ENCODE peak calls at places on chromosomes 3 and 15, in nine cellular contexts. W, V, N, J, I, M, E, T and X are unnamed samples.

GRCh38 chr3:131957511-131957910 is 77.3 kb downstream of the CPNE4 start:
- DNase-seq in W (no peak), V (no peak), N (no peak), J (no peak), I (no peak), M (no peak), E (no peak), T (no peak), X (no peak)

GRCh38 chr3:10981961-10982360 is 10.6 kb upstream of the SLC6A1 start:
- DNase-seq in W (no peak), V (no peak), N (no peak), J (no peak), I (no peak), M (no peak), E (no peak), T (no peak), X (no peak)

GRCh38 chr3:126454799-126455198 is 20.9 kb downstream of the ZXDC start:
- DNase-seq in W (no peak), V (no peak), N (no peak), J (no peak), I (no peak), M (no peak), E (no peak), T (no peak), X (no peak)

GRCh38 chr15:98746756-98747155 is 98.4 kb downstream of the IGF1R start:
- DNase-seq in W (no peak), V (no peak), N (no peak), J (no peak), I (no peak), M (no peak), E (no peak), T (no peak), X (no peak)

GRCh38 chr15:76730262-76730661 is 174.9 kb downstream of the SCAPER start:
- DNase-seq in W (peak; percentile 39), V (no peak), N (no peak), J (no peak), I (no peak), M (no peak), E (no peak), T (no peak), X (no peak)

GRCh38 chr15:88274534-88275460 is 18.3 kb upstream of the NTRK3 start:
- DNase-seq in W (peak; percentile 46), V (peak; percentile 69), N (peak; percentile 83), J (peak; percentile 75), I (peak; percentile 50), M (peak; percentile 44), E (peak; percentile 7), T (peak; percentile 42), X (no peak)

GRCh38 chr3:1374471-1374870 is 281.6 kb downstream of the CNTN6 start:
- DNase-seq in W (no peak), V (no peak), N (no peak), J (no peak), I (no peak), M (no peak), E (no peak), T (no peak), X (no peak)

GRCh38 chr3:169923189-169923588 is 11.8 kb downstream of the SAMD7 start:
- DNase-seq in W (no peak), V (no peak), N (no peak), J (peak; percentile 90), I (peak; percentile 95), M (peak; percentile 89), E (peak; percentile 6), T (peak; percentile 19), X (no peak)

GRCh38 chr15:59371458-59372351 is 966 bp downstream of the MYO1E start:
- DNase-seq in W (peak; percentile 27), V (no peak), N (no peak), J (peak; percentile 73), I (peak; percentile 70), M (peak; percentile 55), E (no peak), T (peak; percentile 19), X (no peak)

GRCh38 chr15:99143655-99144610 is 39.1 kb downstream of the SYNM start:
- DNase-seq in W (no peak), V (no peak), N (no peak), J (peak; percentile 88), I (peak; percentile 39), M (peak; percentile 54), E (peak; percentile 35), T (peak; percentile 43), X (no peak)

GRCh38 chr15:73727330-73728018 is 25.7 kb downstream of the INSYN1 start:
- DNase-seq in W (no peak), V (peak; percentile 58), N (no peak), J (no peak), I (no peak), M (no peak), E (no peak), T (no peak), X (no peak)

GRCh38 chr15:88645171-88646087 is 6.6 kb downstream of the ISG20 start:
- DNase-seq in W (no peak), V (no peak), N (no peak), J (no peak), I (peak; percentile 17), M (no peak), E (no peak), T (no peak), X (no peak)

GRCh38 chr3:130626021-130626420 is 109.0 kb downstream of the COL6A6 start:
- DNase-seq in W (no peak), V (no peak), N (no peak), J (no peak), I (no peak), M (no peak), E (no peak), T (no peak), X (peak; percentile 34)

GRCh38 chr3:43017038-43017437 is 37.9 kb downstream of the GASK1A start:
- DNase-seq in W (no peak), V (no peak), N (no peak), J (no peak), I (no peak), M (no peak), E (no peak), T (no peak), X (no peak)

GRCh38 chr3:58521917-58522680 is 14.9 kb downstream of the ACOX2 start:
- DNase-seq in W (no peak), V (no peak), N (no peak), J (peak; percentile 86), I (no peak), M (no peak), E (peak; percentile 46), T (no peak), X (no peak)

GRCh38 chr15:69979783-69980182 is 117.9 kb downstream of the TLE3 start:
- DNase-seq in W (no peak), V (no peak), N (no peak), J (no peak), I (peak; percentile 32), M (peak; percentile 74), E (no peak), T (no peak), X (no peak)

GRCh38 chr3:72338942-72339749 is 509.1 kb downstream of the SHQ1 start:
- DNase-seq in W (peak; percentile 80), V (peak; percentile 85), N (peak; percentile 82), J (no peak), I (peak; percentile 30), M (no peak), E (peak; percentile 41), T (peak; percentile 42), X (no peak)
- TF ChIP-seq POLR2A in W (no peak), V (no peak), N (no peak), J (no peak), I (no peak), M (no peak), E (no peak), T (no peak), X (no peak)

DNA sequence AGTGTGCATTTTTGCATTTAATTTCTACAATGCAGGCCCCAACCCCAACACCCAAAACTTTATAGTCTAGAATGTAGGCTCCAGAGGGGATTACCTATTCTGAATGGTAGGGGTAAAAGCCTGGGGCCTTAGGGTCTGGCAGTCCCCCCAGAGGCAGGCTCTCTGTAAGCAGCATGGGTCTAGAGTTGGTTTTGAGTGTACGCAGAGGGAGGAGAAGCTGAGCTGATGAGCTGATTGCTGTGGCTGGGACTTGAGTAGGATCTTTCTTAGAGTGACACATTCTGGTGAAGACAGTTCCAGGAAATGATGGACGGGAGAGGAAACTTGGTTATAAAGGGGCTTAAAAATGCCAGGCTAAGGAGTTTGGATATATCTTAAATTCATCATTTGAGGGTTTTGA is 2.1 kb downstream of the LPP start:
- DNase-seq in W (no peak), V (no peak), N (no peak), J (no peak), I (no peak), M (no peak), E (no peak), T (no peak), X (no peak)
- H3K4me1 ChIP-seq in W (peaks cover 20% of the 10 kb centered on the region), V (peaks cover 60% of the 10 kb centered on the region), N (no peaks in the 10 kb centered on the region), J (no peaks in the 10 kb centered on the region), I (peaks cover 81% of the 10 kb centered on the region), M (peaks cover 71% of the 10 kb centered on the region), E (peaks cover 82% of the 10 kb centered on the region), T (peaks cover 4% of the 10 kb centered on the region), X (peaks cover 86% of the 10 kb centered on the region)

GRCh38 chr3:48685603-48686511 is at the start of gene NCKIPSD:
- DNase-seq in W (peak; percentile 84), V (peak; percentile 82), N (peak; percentile 91), J (peak; percentile 93), I (peak; percentile 94), M (peak; percentile 92), E (peak; percentile 71), T (peak; percentile 87), X (peak; percentile 94)
- TF ChIP-seq POLR2A in W (peak; percentile 95), V (peak; percentile 93), N (peak; percentile 77), J (peak; percentile 79), I (no peak), M (peak; percentile 68), E (peak; percentile 84), T (peak; percentile 97), X (peak; percentile 20)

GRCh38 chr3:172179680-172180399 is 140.5 kb downstream of the FNDC3B start:
- DNase-seq in W (no peak), V (peak; percentile 39), N (peak; percentile 39), J (peak; percentile 60), I (no peak), M (no peak), E (peak; percentile 97), T (no peak), X (no peak)

GRCh38 chr3:172181936-172182708 is 142.7 kb downstream of the FNDC3B start:
- DNase-seq in W (peak; percentile 76), V (no peak), N (no peak), J (no peak), I (no peak), M (no peak), E (no peak), T (no peak), X (no peak)

GRCh38 chr3:172180473-172180872 is 141.1 kb downstream of the FNDC3B start:
- DNase-seq in W (no peak), V (no peak), N (no peak), J (no peak), I (no peak), M (no peak), E (no peak), T (no peak), X (no peak)

GRCh38 chr3:172184106-172184822 is 144.9 kb downstream of the FNDC3B start:
- DNase-seq in W (no peak), V (no peak), N (no peak), J (no peak), I (no peak), M (no peak), E (no peak), T (no peak), X (no peak)

DNA sequence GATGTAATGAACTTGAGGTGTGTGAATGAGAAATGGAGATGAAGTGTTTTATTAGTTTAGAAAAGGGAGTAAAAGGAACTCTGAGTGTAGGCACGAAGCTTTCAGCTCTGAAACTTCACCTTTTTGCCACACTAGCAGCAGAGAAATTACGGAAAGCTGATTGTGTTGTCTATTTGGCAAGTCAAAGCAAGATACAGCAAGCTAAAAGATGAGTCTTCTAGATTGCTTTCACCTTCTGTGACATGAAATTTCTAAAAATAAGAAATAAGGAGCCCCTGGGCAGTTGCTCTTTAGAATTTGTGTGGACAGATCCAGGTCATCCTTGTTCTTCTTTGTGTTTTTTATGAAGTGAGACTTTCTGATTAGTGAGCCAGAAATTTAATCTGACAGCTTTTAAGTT is 143.4 kb downstream of the FNDC3B start:
- DNase-seq in W (no peak), V (no peak), N (no peak), J (no peak), I (no peak), M (no peak), E (no peak), T (no peak), X (no peak)
- H3K4me1 ChIP-seq in W (peaks cover 38% of the 10 kb centered on the region), V (peaks cover 68% of the 10 kb centered on the region), N (peaks cover 6% of the 10 kb centered on the region), J (peaks cover 2% of the 10 kb centered on the region), I (peaks cover 44% of the 10 kb centered on the region), M (peaks cover 30% of the 10 kb centered on the region), E (peaks cover 64% of the 10 kb centered on the region), T (peaks cover 3% of the 10 kb centered on the region), X (peaks cover 57% of the 10 kb centered on the region)